ENCODE peak calls at places on chromosomes 5 and 9, in five cellular contexts. T is stomach, C is IMR-90, F is OCI-LY7, E is psoas muscle. G is an unnamed sample.

GRCh38 chr5:81081461-81081835 is 121.3 kb downstream of the RASGRF2 start:
- DNase-seq in T (no peak), C (no peak), F (no peak), E (no peak), G (no peak)

GRCh38 chr5:124743534-124744169 is 2.8 kb downstream of the ZNF608 start:
- DNase-seq in T (no peak), C (no peak), F (peak; percentile 75), E (no peak), G (no peak)

GRCh38 chr5:95029569-95030366 is 255.1 kb downstream of the MCTP1 start:
- DNase-seq in T (no peak), C (no peak), F (no peak), E (no peak), G (no peak)

GRCh38 chr5:116778015-116778414 is 203.4 kb upstream of the SEMA6A start:
- DNase-seq in T (no peak), C (no peak), F (no peak), E (no peak), G (no peak)

GRCh38 chr9:30198463-30199309 is 2185.8 kb upstream of the ACO1 start:
- DNase-seq in T (no peak), C (no peak), F (no peak), E (no peak), G (no peak)

GRCh38 chr5:225334-225733 is 7.2 kb downstream of the SDHA start:
- DNase-seq in T (no peak), C (no peak), F (no peak), E (no peak), G (no peak)

GRCh38 chr9:7042124-7042523 is 284.4 kb downstream of the KDM4C start:
- DNase-seq in T (no peak), C (peak; percentile 12), F (no peak), E (no peak), G (no peak)

GRCh38 chr5:3031733-3032378 is 280.4 kb upstream of the IRX2 start:
- DNase-seq in T (no peak), C (no peak), F (no peak), E (no peak), G (no peak)

GRCh38 chr9:22005700-22006605 is 3.2 kb downstream of the CDKN2B start:
- DNase-seq in T (no peak), C (peak; percentile 31), F (peak; percentile 28), E (no peak), G (no peak)

GRCh38 chr9:101574773-101575333 is 19.9 kb downstream of the PPP3R2 start:
- DNase-seq in T (no peak), C (no peak), F (no peak), E (no peak), G (no peak)

GRCh38 chr5:92561362-92562006 is 1019.5 kb downstream of the NR2F1-AS1 start:
- DNase-seq in T (no peak), C (peak; percentile 30), F (no peak), E (no peak), G (no peak)

GRCh38 chr5:72394688-72395087 is 74.5 kb downstream of the PTCD2 start:
- DNase-seq in T (no peak), C (no peak), F (peak; percentile 6), E (no peak), G (no peak)

GRCh38 chr5:135869151-135869737 is 26.4 kb downstream of the IL9 start:
- DNase-seq in T (no peak), C (no peak), F (no peak), E (no peak), G (no peak)

GRCh38 chr5:168468836-168469235 is 17.4 kb upstream of the RARS1 start:
- DNase-seq in T (no peak), C (peak; percentile 93), F (no peak), E (no peak), G (no peak)

GRCh38 chr5:168471785-168472184 is 14.5 kb upstream of the RARS1 start:
- DNase-seq in T (no peak), C (peak; percentile 59), F (no peak), E (no peak), G (no peak)

GRCh38 chr5:168477060-168477459 is 9.2 kb upstream of the RARS1 start:
- DNase-seq in T (no peak), C (peak; percentile 78), F (no peak), E (no peak), G (no peak)

GRCh38 chr5:168467755-168468280 is 18.5 kb upstream of the RARS1 start:
- DNase-seq in T (no peak), C (no peak), F (no peak), E (no peak), G (no peak)

DNA sequence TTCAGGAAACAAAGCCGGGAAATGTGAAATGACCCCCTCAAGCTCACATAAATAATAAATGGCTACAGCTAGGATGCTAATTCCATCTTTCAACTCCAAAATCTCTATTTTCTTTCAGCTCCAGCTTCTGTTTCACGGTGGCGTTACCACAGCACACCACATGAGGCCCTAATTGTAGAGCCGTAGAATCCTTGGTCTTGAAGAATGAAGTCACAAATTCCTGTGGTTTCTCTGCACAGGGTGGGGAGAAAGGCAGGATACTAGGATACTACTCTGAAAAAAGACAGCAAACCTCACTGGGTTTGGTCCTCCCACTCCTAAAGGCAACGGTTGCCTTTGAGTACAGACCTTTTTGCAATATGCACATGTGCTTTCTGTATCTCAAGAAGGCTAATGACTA is 13.9 kb upstream of the RARS1 start:
- DNase-seq in T (no peak), C (peak; percentile 96), F (no peak), E (no peak), G (no peak)
- TF ChIP-seq CTCF in T (no peak), C (peak; percentile 53), F (no peak), E (no peak), G (no peak)

GRCh38 chr9:33264473-33265177 is at the start of the genes BAG1 and CHMP5:
- DNase-seq in T (peak; percentile 100), C (peak; percentile 99), F (peak; percentile 99), E (peak; percentile 100), G (peak; percentile 100)
- TF ChIP-seq CTCF in T (no peak), C (peak; percentile 48), F (no peak), E (no peak), G (no peak)

GRCh38 chr9:121743441-121744001 is 92.1 kb downstream of the DAB2IP start:
- DNase-seq in T (peak; percentile 90), C (peak; percentile 89), F (no peak), E (peak; percentile 93), G (peak; percentile 83)
- TF ChIP-seq CTCF in T (no peak), C (peak; percentile 21), F (no peak), E (peak; percentile 25), G (peak; percentile 10)

DNA sequence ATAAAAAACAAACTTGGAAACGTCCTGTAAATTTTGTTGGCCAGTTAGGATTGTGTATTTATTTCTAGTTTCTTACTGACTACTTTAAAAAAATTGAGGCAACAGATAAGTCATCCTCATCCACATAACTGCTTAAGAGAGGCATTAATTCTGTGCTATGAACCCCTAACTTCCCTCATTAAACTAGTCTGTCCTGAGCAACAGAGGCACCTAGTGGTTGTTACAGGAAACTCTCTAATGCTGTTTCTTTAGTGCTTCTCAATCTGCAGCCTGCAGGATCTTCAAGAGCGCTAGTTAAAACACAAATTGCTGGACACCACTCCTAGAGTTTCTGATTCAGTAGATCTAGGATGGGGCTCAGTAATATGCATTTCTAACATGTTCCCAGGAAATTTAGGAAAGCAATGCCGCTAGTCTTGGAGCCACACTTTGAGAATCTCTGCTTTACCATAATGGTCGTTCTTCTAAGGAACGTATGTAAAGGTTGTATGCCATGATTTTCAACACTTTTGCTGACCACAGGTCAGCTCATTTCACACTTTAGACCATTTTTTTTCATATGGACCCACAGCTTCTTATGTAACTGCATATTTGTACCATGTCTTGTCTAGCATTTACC is 410.1 kb upstream of the SMARCA2 start:
- DNase-seq in T (no peak), C (no peak), F (peak; percentile 42), E (no peak), G (no peak)
- TF ChIP-seq CTCF in T (no peak), C (peak; percentile 16), F (peak; percentile 81), E (peak; percentile 23), G (no peak)

DNA sequence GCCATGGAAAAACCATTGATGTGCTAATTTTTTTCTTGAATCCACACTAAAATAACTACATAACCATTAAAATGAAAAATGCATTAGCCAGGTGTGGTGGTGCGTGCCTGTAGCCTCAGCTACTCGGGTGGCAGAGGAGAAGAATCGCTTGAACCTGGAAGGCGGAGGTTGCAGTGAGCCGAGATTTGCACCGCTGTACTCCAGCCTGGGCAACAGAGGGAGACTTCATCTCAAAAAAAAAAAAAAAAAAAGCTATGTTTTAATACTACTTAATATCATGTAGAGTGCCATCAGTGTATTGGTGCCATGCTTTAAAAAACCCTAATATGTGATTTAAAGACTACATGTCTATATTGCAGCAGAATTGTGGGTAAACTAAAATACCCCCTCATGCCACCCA is 58.9 kb downstream of the NDFIP1 start:
- DNase-seq in T (no peak), C (no peak), F (no peak), E (no peak), G (no peak)
- TF ChIP-seq CTCF in T (no peak), C (no peak), F (peak; percentile 19), E (no peak), G (no peak)

GRCh38 chr9:133149130-133150015 is 14.3 kb downstream of the GBGT1 start:
- DNase-seq in T (peak; percentile 93), C (peak; percentile 88), F (peak; percentile 92), E (peak; percentile 97), G (peak; percentile 89)
- TF ChIP-seq CTCF in T (no peak), C (peak; percentile 18), F (peak; percentile 49), E (peak; percentile 26), G (peak; percentile 21)

DNA sequence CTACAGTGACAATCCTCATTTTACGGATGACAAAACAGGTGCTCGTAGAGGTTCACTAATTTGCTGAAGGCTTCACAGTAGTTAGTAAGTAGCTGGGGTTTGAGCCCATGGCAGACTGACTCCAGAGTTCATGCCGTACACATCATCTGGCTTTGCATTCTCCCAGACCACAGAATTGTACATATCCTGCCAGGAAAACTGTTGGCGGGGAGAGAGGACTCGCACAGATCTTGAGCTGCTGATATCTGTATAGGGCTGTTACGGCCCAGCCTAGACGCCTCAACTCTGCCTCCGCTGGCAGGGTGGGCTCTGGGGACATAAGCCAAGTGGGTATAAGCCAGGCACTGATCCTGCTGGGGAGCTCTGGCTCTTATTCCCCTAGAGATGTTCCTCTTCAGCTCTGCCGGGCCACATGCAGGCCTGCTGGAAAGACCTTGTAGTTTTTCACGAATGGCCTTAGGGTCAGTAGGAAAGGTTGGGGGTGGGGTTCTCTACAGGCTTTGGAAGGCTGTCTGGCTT is 16.3 kb downstream of the LARP1 start:
- DNase-seq in T (no peak), C (peak; percentile 92), F (no peak), E (no peak), G (no peak)
- TF ChIP-seq CTCF in T (no peak), C (no peak), F (no peak), E (no peak), G (no peak)

GRCh38 chr5:84445049-84445685 is 60.5 kb upstream of the EDIL3 start:
- DNase-seq in T (no peak), C (peak; percentile 15), F (no peak), E (no peak), G (no peak)

GRCh38 chr5:84453405-84453804 is 68.7 kb upstream of the EDIL3 start:
- DNase-seq in T (no peak), C (no peak), F (no peak), E (no peak), G (no peak)

GRCh38 chr5:84450617-84451414 is 66.1 kb upstream of the EDIL3 start:
- DNase-seq in T (no peak), C (peak; percentile 20), F (peak; percentile 1), E (no peak), G (no peak)
- TF ChIP-seq CTCF in T (no peak), C (peak; percentile 46), F (peak; percentile 57), E (no peak), G (no peak)

GRCh38 chr9:127204771-127205470 is 59.7 kb upstream of the GARNL3 start:
- DNase-seq in T (no peak), C (peak; percentile 49), F (peak; percentile 35), E (peak; percentile 88), G (no peak)
- TF ChIP-seq CTCF in T (no peak), C (peak; percentile 49), F (peak; percentile 66), E (peak; percentile 29), G (no peak)

GRCh38 chr5:150045512-150045911 is 40.8 kb downstream of the CSF1R start:
- DNase-seq in T (no peak), C (no peak), F (no peak), E (no peak), G (no peak)
- TF ChIP-seq CTCF in T (no peak), C (no peak), F (peak; percentile 41), E (no peak), G (no peak)